ENCODE peak calls at places on chromosomes 6 and 20, in nine cellular contexts. One of them, this sample, is unnamed.

GRCh38 chr20:38073307-38074010 is 39.9 kb downstream of the RPRD1B start:
- DNase-seq in mesendoderm: peak; percentile 81
- DNase-seq in kidney epithelial cell: no peak
- DNase-seq in fibroblast of lung: peak; percentile 99
- DNase-seq in NAMALWA: peak; percentile 75
- DNase-seq in NCI-H1417: peak; percentile 67
- DNase-seq in cardiac fibroblast: peak; percentile 98
- DNase-seq in GM03348: peak; percentile 89
- DNase-seq in heart left ventricle: no peak
- DNase-seq in this sample: peak; percentile 87

GRCh38 chr6:15872252-15873103 is 209.7 kb upstream of the DTNBP1 start:
- DNase-seq in kidney epithelial cell: no peak
- DNase-seq in GM03348: peak; percentile 13
- DNase-seq in cardiac fibroblast: peak; percentile 14
- DNase-seq in fibroblast of lung: peak; percentile 58
- DNase-seq in NAMALWA: no peak
- DNase-seq in NCI-H1417: no peak
- DNase-seq in mesendoderm: no peak
- DNase-seq in heart left ventricle: no peak
- DNase-seq in this sample: no peak

GRCh38 chr20:56429496-56429895 is 17.4 kb downstream of the CASS4 start:
- DNase-seq in fibroblast of lung: no peak
- DNase-seq in kidney epithelial cell: no peak
- DNase-seq in mesendoderm: no peak
- DNase-seq in GM03348: peak; percentile 48
- DNase-seq in cardiac fibroblast: peak; percentile 53
- DNase-seq in NCI-H1417: no peak
- DNase-seq in NAMALWA: no peak
- DNase-seq in heart left ventricle: no peak
- DNase-seq in this sample: peak; percentile 74

GRCh38 chr6:81834141-81834621 is 81.7 kb upstream of the TENT5A start:
- DNase-seq in cardiac fibroblast: peak; percentile 86
- DNase-seq in NAMALWA: no peak
- DNase-seq in heart left ventricle: peak; percentile 66
- DNase-seq in mesendoderm: peak; percentile 6
- DNase-seq in kidney epithelial cell: peak; percentile 9
- DNase-seq in NCI-H1417: no peak
- DNase-seq in GM03348: peak; percentile 60
- DNase-seq in fibroblast of lung: peak; percentile 13
- DNase-seq in this sample: peak; percentile 9

GRCh38 chr20:58927490-58928061 is 53.5 kb upstream of the NELFCD start:
- DNase-seq in NAMALWA: no peak
- DNase-seq in kidney epithelial cell: no peak
- DNase-seq in heart left ventricle: no peak
- DNase-seq in mesendoderm: no peak
- DNase-seq in cardiac fibroblast: no peak
- DNase-seq in NCI-H1417: no peak
- DNase-seq in GM03348: no peak
- DNase-seq in fibroblast of lung: no peak
- DNase-seq in this sample: no peak

GRCh38 chr20:50071039-50071888 is 41.7 kb downstream of the UBE2V1 start:
- DNase-seq in NCI-H1417: peak; percentile 90
- DNase-seq in mesendoderm: peak; percentile 87
- DNase-seq in cardiac fibroblast: peak; percentile 79
- DNase-seq in NAMALWA: peak; percentile 90
- DNase-seq in kidney epithelial cell: no peak
- DNase-seq in heart left ventricle: peak; percentile 96
- DNase-seq in fibroblast of lung: peak; percentile 65
- DNase-seq in GM03348: peak; percentile 96
- DNase-seq in this sample: peak; percentile 85

GRCh38 chr20:59518881-59519706 is 85.2 kb upstream of the PHACTR3 start:
- DNase-seq in GM03348: peak; percentile 82
- DNase-seq in heart left ventricle: no peak
- DNase-seq in cardiac fibroblast: peak; percentile 60
- DNase-seq in fibroblast of lung: peak; percentile 50
- DNase-seq in NAMALWA: peak; percentile 70
- DNase-seq in kidney epithelial cell: peak; percentile 9
- DNase-seq in NCI-H1417: peak; percentile 86
- DNase-seq in mesendoderm: peak; percentile 79
- DNase-seq in this sample: peak; percentile 12

GRCh38 chr6:44278774-44279697 is 8.8 kb downstream of the TMEM151B start:
- DNase-seq in heart left ventricle: no peak
- DNase-seq in cardiac fibroblast: no peak
- DNase-seq in mesendoderm: no peak
- DNase-seq in kidney epithelial cell: no peak
- DNase-seq in NCI-H1417: no peak
- DNase-seq in GM03348: no peak
- DNase-seq in fibroblast of lung: no peak
- DNase-seq in NAMALWA: no peak
- DNase-seq in this sample: no peak

GRCh38 chr20:33482581-33482980 is 7.3 kb upstream of the CBFA2T2 start:
- DNase-seq in cardiac fibroblast: no peak
- DNase-seq in GM03348: no peak
- DNase-seq in heart left ventricle: no peak
- DNase-seq in mesendoderm: no peak
- DNase-seq in fibroblast of lung: no peak
- DNase-seq in kidney epithelial cell: no peak
- DNase-seq in NAMALWA: no peak
- DNase-seq in NCI-H1417: peak; percentile 26
- DNase-seq in this sample: no peak